ENCODE peak calls at places on chromosomes 11 and 22, in seven cellular contexts. C, N, D, V, H, P and I are unnamed samples.

GRCh38 chr11:102293873-102294601 is 23.2 kb upstream of the BIRC3 start:
- DNase-seq in H (no peak), C (peak), P (no peak), V (no peak), N (peak), D (no peak), I (no peak)

GRCh38 chr11:116557261-116557660 is 215.5 kb downstream of the BUD13 start:
- DNase-seq in V (no peak), N (no peak), H (no peak), D (no peak), C (no peak), P (no peak), I (no peak)

GRCh38 chr11:12547953-12548650 is 126.1 kb upstream of the TEAD1 start:
- DNase-seq in D (no peak), V (no peak), C (peak), N (no peak), P (no peak), H (no peak), I (no peak)

GRCh38 chr11:47864910-47865309 is 16.8 kb upstream of the NUP160 start:
- DNase-seq in N (no peak), P (no peak), V (no peak), H (no peak), D (no peak), C (no peak), I (no peak)

GRCh38 chr11:99020324-99021225 is at the start of gene CNTN5:
- DNase-seq in P (peak), V (peak), N (peak), H (peak), D (no peak), C (peak), I (no peak)

GRCh38 chr11:45383229-45383628 is 97.1 kb upstream of the SYT13 start:
- DNase-seq in N (no peak), V (no peak), D (no peak), C (peak), H (no peak), P (no peak), I (peak)

GRCh38 chr11:127521413-127521812 is 520.8 kb upstream of the KIRREL3 start:
- DNase-seq in P (no peak), V (no peak), N (peak), C (no peak), H (no peak), D (no peak), I (no peak)

GRCh38 chr11:69013009-69013951 is at the start of gene MRGPRF:
- DNase-seq in D (no peak), P (peak), N (peak), V (peak), H (peak), C (peak), I (peak)

GRCh38 chr11:119783466-119784400 is 54.7 kb upstream of the NECTIN1 start:
- DNase-seq in H (no peak), P (no peak), C (peak), V (no peak), D (no peak), N (no peak), I (no peak)

GRCh38 chr11:29293825-29294224 is 723.0 kb downstream of the KCNA4 start:
- DNase-seq in P (no peak), N (peak), D (no peak), V (no peak), C (peak), H (no peak), I (no peak)
- H3K27ac ChIP-seq in P (no peak), N (peak), D (no peak), V (no peak), C (no peak), H (no peak), I (no peak)

GRCh38 chr22:29043906-29044575 is 17.6 kb downstream of the C22orf31 start:
- DNase-seq in P (no peak), C (peak), N (peak), D (no peak), H (no peak), V (no peak), I (no peak)
- H3K27ac ChIP-seq in P (no peak), C (no peak), N (peak), D (no peak), H (peak), V (no peak), I (no peak)

DNA sequence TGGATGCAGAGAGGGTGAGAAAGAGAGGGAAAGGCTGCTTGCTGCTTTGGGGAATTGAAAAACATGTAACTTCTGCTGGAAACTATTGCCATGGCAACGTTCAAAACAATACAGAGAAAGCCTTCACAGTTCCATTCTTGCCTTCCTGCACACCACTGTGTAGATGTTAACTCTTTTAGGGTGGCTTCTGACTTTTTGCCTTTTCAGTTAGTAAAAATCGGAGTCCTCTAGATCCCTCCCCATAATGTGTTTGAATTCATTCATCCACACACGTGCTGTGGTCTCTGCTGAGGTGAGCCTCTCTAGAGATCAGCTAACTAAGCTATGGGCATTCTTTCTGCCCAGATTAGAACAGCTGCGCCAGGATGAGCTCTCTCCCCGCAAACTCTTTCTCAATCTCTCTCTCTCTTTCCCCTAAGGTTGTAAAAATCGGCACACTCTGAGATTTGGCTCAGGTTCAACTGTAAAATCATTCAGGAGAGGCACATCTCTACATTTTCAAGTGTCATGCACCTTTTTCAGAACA is 1178.3 kb downstream of the LRRC4C start:
- DNase-seq in H (no peak), V (no peak), P (no peak), C (peak), N (no peak), D (no peak), I (no peak)
- H3K27ac ChIP-seq in H (no peak), V (no peak), P (no peak), C (no peak), N (no peak), D (no peak), I (peak)

GRCh38 chr22:44362249-44363040 is 49.7 kb upstream of the SHISAL1 start:
- DNase-seq in V (no peak), C (no peak), P (no peak), H (no peak), D (no peak), N (peak), I (no peak)

GRCh38 chr22:44363980-44364749 is 51.4 kb upstream of the SHISAL1 start:
- DNase-seq in V (no peak), P (no peak), D (no peak), H (no peak), N (no peak), C (no peak), I (no peak)

GRCh38 chr22:44364750-44365118 is 52.0 kb upstream of the SHISAL1 start:
- DNase-seq in D (no peak), N (no peak), H (no peak), V (no peak), C (no peak), P (no peak), I (no peak)

GRCh38 chr22:44361391-44362126 is 48.8 kb upstream of the SHISAL1 start:
- DNase-seq in D (no peak), C (no peak), H (no peak), V (no peak), P (no peak), N (no peak), I (no peak)

DNA sequence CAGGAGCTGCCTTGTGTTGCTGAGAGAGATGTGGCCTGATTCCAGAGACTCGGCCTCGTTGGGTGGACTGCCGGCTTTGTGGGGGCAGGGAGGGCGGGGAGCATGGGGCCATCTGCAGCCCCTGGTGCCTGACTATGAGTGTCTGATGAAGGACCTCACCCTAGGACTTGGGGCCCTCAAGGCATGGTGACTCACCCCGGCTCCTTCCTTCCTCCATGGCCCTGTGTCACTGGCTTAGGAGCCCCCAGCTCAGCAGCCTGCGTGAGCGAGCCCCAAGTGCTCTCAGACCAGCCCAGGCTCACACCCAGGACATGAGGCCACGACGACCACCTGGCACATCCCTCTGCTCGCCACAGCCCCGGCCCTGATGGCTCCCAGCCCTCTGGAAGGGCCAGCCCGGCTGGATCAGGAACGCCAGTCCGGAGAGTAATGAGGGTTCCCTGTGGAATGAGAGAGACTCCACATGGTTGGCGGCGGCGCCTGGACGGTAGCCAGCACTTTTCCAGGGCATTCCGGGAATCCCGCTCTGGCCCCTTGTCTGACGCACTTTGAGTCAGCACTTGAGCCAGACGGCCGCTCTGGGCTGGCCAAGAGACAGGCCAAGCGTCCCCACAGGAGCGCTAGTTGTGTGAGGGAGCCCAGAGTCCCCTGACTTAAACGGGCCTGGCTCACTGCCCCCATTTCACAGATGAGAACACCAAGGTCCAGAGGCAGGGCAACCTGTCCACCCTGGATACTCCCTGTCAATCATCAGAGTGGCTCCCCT is 50.6 kb upstream of the SHISAL1 start:
- DNase-seq in C (peak), H (peak), V (peak), P (no peak), D (no peak), N (peak), I (peak)
- H3K27ac ChIP-seq in C (no peak), H (peak), V (peak), P (no peak), D (no peak), N (peak), I (no peak)

DNA sequence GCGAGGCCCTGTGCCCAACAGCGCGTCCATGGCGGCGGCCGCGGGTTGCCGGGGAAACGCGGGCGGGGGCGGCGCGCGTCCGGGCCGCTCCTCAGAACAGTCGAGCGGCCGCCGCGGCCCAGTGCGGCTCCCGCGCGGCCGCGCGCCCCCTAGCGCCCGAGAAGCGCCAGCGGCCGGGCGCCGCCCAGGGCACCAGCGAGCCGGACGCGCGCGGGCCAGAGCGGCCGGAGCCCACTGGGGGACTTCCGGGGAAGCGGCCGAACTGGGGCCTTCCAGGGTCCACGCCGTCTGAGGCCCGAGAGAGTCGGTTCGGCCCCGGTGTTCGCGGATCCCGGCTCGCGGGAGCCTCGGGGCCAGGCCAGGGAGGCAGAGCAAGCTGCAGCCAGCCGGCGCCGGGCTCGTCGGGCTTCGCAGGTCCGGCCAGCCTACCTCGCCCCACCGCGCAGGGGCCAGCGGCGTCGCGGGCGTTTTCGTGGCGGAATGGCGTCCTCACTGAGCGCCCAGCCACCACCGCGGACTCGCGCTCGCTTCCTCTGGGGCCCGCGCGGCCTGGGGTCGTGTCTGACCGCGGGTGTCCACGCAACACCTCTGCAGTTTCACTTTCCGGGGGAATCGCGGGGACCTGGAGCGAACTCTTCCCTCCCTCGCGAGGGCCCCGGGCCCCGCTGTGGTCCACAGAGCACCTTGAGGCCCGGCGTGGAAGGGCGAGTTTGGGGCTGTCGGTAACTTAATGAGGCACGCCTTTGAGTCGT is at the start of gene DENND6B:
- DNase-seq in N (peak), C (peak), V (peak), P (peak), H (peak), D (peak), I (peak)
- H3K27ac ChIP-seq in N (peak), C (peak), V (peak), P (no peak), H (peak), D (no peak), I (peak)